ENCODE peak calls at places on chromosome 11, in four cellular contexts. W, X, U and O are unnamed samples.

GRCh38 chr11:127376316-127376715 is 375.7 kb upstream of the KIRREL3 start:
- DNase-seq in X (no peak), U (no peak), W (no peak), O (no peak)

GRCh38 chr11:14190992-14191773 is 167.8 kb downstream of the RRAS2 start:
- DNase-seq in W (no peak), U (no peak), X (no peak), O (no peak)

GRCh38 chr11:31397239-31397834 is 27.7 kb downstream of the DNAJC24 start:
- DNase-seq in U (peak; percentile 87), X (no peak), W (peak; percentile 2), O (no peak)

GRCh38 chr11:48081151-48082010 is 101.0 kb downstream of the PTPRJ start:
- DNase-seq in U (no peak), X (no peak), W (peak; percentile 76), O (no peak)

GRCh38 chr11:7637447-7638157 is 35.7 kb downstream of the CYB5R2 start:
- DNase-seq in U (no peak), X (no peak), W (peak; percentile 58), O (peak; percentile 19)

GRCh38 chr11:65314501-65315203 is at the start of gene CDC42EP2:
- DNase-seq in W (peak; percentile 82), U (peak; percentile 83), X (peak; percentile 98), O (no peak)

GRCh38 chr11:14148653-14149273 is 186.2 kb downstream of the SPON1 start:
- DNase-seq in U (peak; percentile 62), X (peak; percentile 10), W (peak; percentile 45), O (no peak)

GRCh38 chr11:42145311-42145710 is 685.9 kb upstream of the LRRC4C start:
- DNase-seq in W (no peak), X (no peak), U (no peak), O (no peak)

GRCh38 chr11:110990316-110990715 is 255.2 kb upstream of the POU2AF2 start:
- DNase-seq in X (no peak), W (no peak), U (no peak), O (no peak)

GRCh38 chr11:2926611-2927492 is 2.4 kb downstream of the PHLDA2 start:
- DNase-seq in X (no peak), W (no peak), U (no peak), O (no peak)

GRCh38 chr11:85626496-85626895 is 648 bp downstream of the DLG2 start:
- DNase-seq in W (no peak), U (no peak), X (no peak), O (no peak)

GRCh38 chr11:114348200-114349191 is 51.8 kb downstream of the C11orf71 start:
- DNase-seq in U (peak; percentile 63), W (peak; percentile 65), X (no peak), O (peak; percentile 44)

GRCh38 chr11:85783758-85784157 is 27.2 kb downstream of the SYTL2 start:
- DNase-seq in X (no peak), U (no peak), W (peak; percentile 35), O (no peak)

GRCh38 chr11:81033779-81034550 is 1593.1 kb upstream of the TENM4 start:
- DNase-seq in W (no peak), U (peak; percentile 32), X (no peak), O (no peak)

GRCh38 chr11:82523141-82523540 is 210.5 kb downstream of the FAM181B start:
- DNase-seq in U (no peak), W (no peak), X (no peak), O (no peak)

DNA sequence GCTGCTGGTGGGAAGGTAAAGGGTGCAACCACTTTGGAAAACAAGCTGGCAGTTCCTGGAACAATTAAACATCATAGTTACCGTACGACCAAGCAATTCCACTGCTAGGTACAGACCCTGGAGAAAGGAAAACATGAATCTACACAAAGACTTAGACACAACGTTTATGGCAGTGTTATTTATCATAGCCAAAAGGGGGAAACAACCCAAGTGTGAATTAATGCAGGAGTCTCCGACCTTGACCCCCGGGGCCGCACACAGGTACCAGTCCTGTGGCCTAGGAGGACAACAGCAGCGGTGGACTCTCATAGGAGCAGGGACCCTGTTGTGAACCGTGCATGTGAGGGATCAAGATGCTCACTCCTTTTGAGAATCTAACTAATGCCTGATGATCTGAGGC is 22.5 kb downstream of the PRDM10 start:
- DNase-seq in X (no peak), U (no peak), W (no peak), O (no peak)
- H3K4me2 ChIP-seq in X (no peak overlapping the region), U (no peak overlapping the region), W (no peak overlapping the region), O (no peak overlapping the region)

GRCh38 chr11:72439455-72439854 is 5.1 kb upstream of the CLPB start:
- DNase-seq in X (no peak), U (no peak), W (peak; percentile 83), O (no peak)

GRCh38 chr11:72445423-72445822 is 11.1 kb upstream of the CLPB start:
- DNase-seq in X (no peak), W (no peak), U (no peak), O (no peak)

GRCh38 chr11:72436667-72437066 is 2.3 kb upstream of the CLPB start:
- DNase-seq in X (no peak), U (no peak), W (no peak), O (no peak)

GRCh38 chr11:72443016-72443415 is 8.7 kb upstream of the CLPB start:
- DNase-seq in U (no peak), X (no peak), W (peak; percentile 34), O (no peak)

DNA sequence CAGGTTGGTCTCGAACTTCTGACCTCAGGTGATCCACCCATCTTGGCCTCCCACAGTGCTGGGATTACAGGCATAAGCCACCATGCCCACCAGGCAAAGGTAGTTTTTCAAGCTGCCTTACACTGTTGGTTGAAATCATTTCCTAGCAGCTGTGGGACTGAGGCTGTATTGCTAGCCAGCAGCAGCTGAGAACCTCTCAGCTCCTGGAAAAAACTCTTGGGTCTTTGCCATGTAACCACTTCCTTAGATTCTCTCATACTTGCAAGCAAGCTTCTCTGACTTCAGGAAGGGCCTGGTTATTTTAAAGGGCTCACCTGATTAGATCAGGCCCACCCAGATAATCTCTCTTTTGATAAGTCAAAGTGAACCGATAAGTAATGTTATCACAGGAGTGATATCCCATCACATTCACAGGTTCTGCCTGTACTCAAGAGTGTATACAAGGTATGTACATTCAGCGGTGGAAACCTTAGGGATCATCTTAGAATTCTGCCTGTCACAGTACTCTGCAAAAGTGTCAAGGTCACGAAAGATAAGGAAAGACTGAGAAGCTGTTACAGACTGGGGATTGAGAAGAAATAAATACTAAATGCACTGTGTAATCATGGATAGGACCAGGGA is 7.4 kb upstream of the CLPB start:
- DNase-seq in W (no peak), U (no peak), X (no peak), O (no peak)
- H3K27ac ChIP-seq in W (no peak overlapping the region), U (no peak overlapping the region), X (no peak overlapping the region), O (no peak overlapping the region)

GRCh38 chr11:118705796-118706545 is 26.5 kb upstream of the TREH start:
- DNase-seq in X (peak; percentile 4), U (no peak), W (no peak), O (no peak)
- H3K4me2 ChIP-seq in X (no peak overlapping the region), U (peak overlapping the region; percentile 50), W (no peak overlapping the region), O (no peak overlapping the region)

GRCh38 chr11:119055901-119056300 is 1.1 kb downstream of the HYOU1 start:
- DNase-seq in W (peak; percentile 39), U (peak; percentile 70), X (peak; percentile 15), O (no peak)
- H3K27ac ChIP-seq in W (peak overlapping the region; percentile 62), U (peak overlapping the region; percentile 35), X (peak overlapping the region; percentile 95), O (peak overlapping the region; percentile 77)

GRCh38 chr11:6229911-6230310 is 4.5 kb downstream of the FHIP1B start:
- DNase-seq in U (peak; percentile 62), X (no peak), W (no peak), O (no peak)

GRCh38 chr11:6237271-6237670 is 1.6 kb upstream of the CNGA4 start:
- DNase-seq in X (no peak), U (no peak), W (peak; percentile 11), O (no peak)

GRCh38 chr11:6233984-6234313 is 487 bp downstream of the FHIP1B start:
- DNase-seq in X (no peak), U (no peak), W (no peak), O (no peak)

GRCh38 chr11:6234314-6235031 is at the start of gene FHIP1B:
- DNase-seq in W (peak; percentile 100), U (peak; percentile 100), X (peak; percentile 96), O (peak; percentile 94)

GRCh38 chr11:6232899-6233298 is 1.5 kb downstream of the FHIP1B start:
- DNase-seq in X (no peak), W (no peak), U (no peak), O (no peak)
- H3K4me2 ChIP-seq in X (peak overlapping the region; percentile 88), W (peak overlapping the region; percentile 72), U (peak overlapping the region; percentile 90), O (peak overlapping the region; percentile 86)

GRCh38 chr11:78424334-78425270 is 7.0 kb upstream of the GAB2 start:
- DNase-seq in U (no peak), W (no peak), X (no peak), O (no peak)
- H3K27ac ChIP-seq in U (peak overlapping the region; percentile 8), W (no peak overlapping the region), X (peak overlapping the region; percentile 24), O (no peak overlapping the region)